ENCODE peak calls at places on chromosome 16, in five cellular contexts. One of them, this sample, is unnamed. For H3K4me1, the result is how much of the 10 kb centered on the place peaks cover.

GRCh38 chr16:57102888-57103879 is 10.8 kb downstream of the CPNE2 start:
- DNase-seq in colonic mucosa: no peak
- DNase-seq in CD8-positive, alpha-beta memory T cell: no peak
- DNase-seq in A549: no peak
- DNase-seq in CD8-positive, alpha-beta T cell: no peak
- DNase-seq in this sample: no peak

GRCh38 chr16:81715358-81716196 is 63.5 kb upstream of the PLCG2 start:
- DNase-seq in colonic mucosa: no peak
- DNase-seq in CD8-positive, alpha-beta memory T cell: no peak
- DNase-seq in A549: no peak
- DNase-seq in CD8-positive, alpha-beta T cell: peak
- DNase-seq in this sample: peak

GRCh38 chr16:64459821-64460220 is 662.0 kb downstream of the CDH11 start:
- DNase-seq in colonic mucosa: no peak
- DNase-seq in CD8-positive, alpha-beta memory T cell: no peak
- DNase-seq in A549: no peak
- DNase-seq in CD8-positive, alpha-beta T cell: no peak
- DNase-seq in this sample: no peak

GRCh38 chr16:28494141-28494851 is at the start of gene APOBR:
- DNase-seq in colonic mucosa: peak
- DNase-seq in CD8-positive, alpha-beta memory T cell: peak
- DNase-seq in A549: no peak
- DNase-seq in CD8-positive, alpha-beta T cell: peak
- DNase-seq in this sample: peak

GRCh38 chr16:71249399-71249798 is 18.9 kb upstream of the HYDIN start:
- DNase-seq in colonic mucosa: no peak
- DNase-seq in CD8-positive, alpha-beta memory T cell: no peak
- DNase-seq in A549: no peak
- DNase-seq in CD8-positive, alpha-beta T cell: no peak
- DNase-seq in this sample: no peak

GRCh38 chr16:11316331-11317015 is 28.8 kb upstream of the RMI2 start:
- DNase-seq in colonic mucosa: no peak
- DNase-seq in CD8-positive, alpha-beta memory T cell: no peak
- DNase-seq in A549: no peak
- DNase-seq in CD8-positive, alpha-beta T cell: no peak
- DNase-seq in this sample: no peak

GRCh38 chr16:3509470-3509928 is 8.7 kb downstream of the CLUAP1 start:
- DNase-seq in colonic mucosa: peak
- DNase-seq in CD8-positive, alpha-beta memory T cell: peak
- DNase-seq in A549: no peak
- DNase-seq in CD8-positive, alpha-beta T cell: peak
- DNase-seq in this sample: peak

GRCh38 chr16:64165368-64165767 is 956.5 kb downstream of the CDH11 start:
- DNase-seq in colonic mucosa: no peak
- DNase-seq in CD8-positive, alpha-beta memory T cell: no peak
- DNase-seq in A549: no peak
- DNase-seq in CD8-positive, alpha-beta T cell: no peak
- DNase-seq in this sample: no peak

GRCh38 chr16:12553191-12553590 is 250.5 kb downstream of the CPPED1 start:
- DNase-seq in colonic mucosa: no peak
- DNase-seq in CD8-positive, alpha-beta memory T cell: no peak
- DNase-seq in A549: no peak
- DNase-seq in CD8-positive, alpha-beta T cell: no peak
- DNase-seq in this sample: no peak

GRCh38 chr16:11679941-11680911 is 12.0 kb downstream of the SNN start:
- DNase-seq in colonic mucosa: no peak
- DNase-seq in CD8-positive, alpha-beta memory T cell: no peak
- DNase-seq in A549: no peak
- DNase-seq in CD8-positive, alpha-beta T cell: no peak
- DNase-seq in this sample: no peak

GRCh38 chr16:89545831-89546574 is 14.5 kb upstream of the RPL13 start:
- DNase-seq in colonic mucosa: peak
- DNase-seq in CD8-positive, alpha-beta memory T cell: no peak
- DNase-seq in A549: no peak
- DNase-seq in CD8-positive, alpha-beta T cell: no peak
- DNase-seq in this sample: no peak

GRCh38 chr16:57352636-57353047 is 5.9 kb upstream of the CCL22 start:
- DNase-seq in colonic mucosa: no peak
- DNase-seq in CD8-positive, alpha-beta memory T cell: no peak
- DNase-seq in A549: no peak
- DNase-seq in CD8-positive, alpha-beta T cell: no peak
- DNase-seq in this sample: no peak

GRCh38 chr16:73058616-73059409 is 10.9 kb upstream of the ZFHX3 start:
- DNase-seq in colonic mucosa: no peak
- DNase-seq in CD8-positive, alpha-beta memory T cell: no peak
- DNase-seq in A549: no peak
- DNase-seq in CD8-positive, alpha-beta T cell: no peak
- DNase-seq in this sample: no peak

GRCh38 chr16:79885320-79885719 is 284.8 kb upstream of the MAF start:
- DNase-seq in colonic mucosa: no peak
- DNase-seq in CD8-positive, alpha-beta memory T cell: no peak
- DNase-seq in A549: no peak
- DNase-seq in CD8-positive, alpha-beta T cell: no peak
- DNase-seq in this sample: no peak

GRCh38 chr16:12078405-12079245 is 102.1 kb downstream of the SNX29 start:
- DNase-seq in colonic mucosa: no peak
- DNase-seq in CD8-positive, alpha-beta memory T cell: no peak
- DNase-seq in A549: no peak
- DNase-seq in CD8-positive, alpha-beta T cell: peak
- DNase-seq in this sample: peak

GRCh38 chr16:22373662-22374310 is 633 bp downstream of the CDR2 start:
- DNase-seq in colonic mucosa: peak
- DNase-seq in CD8-positive, alpha-beta memory T cell: peak
- DNase-seq in A549: no peak
- DNase-seq in CD8-positive, alpha-beta T cell: peak
- DNase-seq in this sample: peak

GRCh38 chr16:3020604-3021448 is 658 bp downstream of the TNFRSF12A start:
- DNase-seq in colonic mucosa: peak
- DNase-seq in CD8-positive, alpha-beta memory T cell: peak
- DNase-seq in A549: peak
- DNase-seq in CD8-positive, alpha-beta T cell: peak
- DNase-seq in this sample: peak

GRCh38 chr16:3595521-3596021 is 15.8 kb downstream of the SLX4 start:
- DNase-seq in colonic mucosa: no peak
- DNase-seq in CD8-positive, alpha-beta memory T cell: no peak
- DNase-seq in A549: no peak
- DNase-seq in CD8-positive, alpha-beta T cell: no peak
- DNase-seq in this sample: no peak

GRCh38 chr16:87392823-87393679 is 915 bp downstream of the MAP1LC3B start:
- DNase-seq in colonic mucosa: peak
- DNase-seq in CD8-positive, alpha-beta memory T cell: peak
- DNase-seq in A549: peak
- DNase-seq in CD8-positive, alpha-beta T cell: peak
- DNase-seq in this sample: peak

GRCh38 chr16:57485916-57486857 is at the start of gene DOK4:
- DNase-seq in colonic mucosa: peak
- DNase-seq in CD8-positive, alpha-beta memory T cell: peak
- DNase-seq in A549: peak
- DNase-seq in CD8-positive, alpha-beta T cell: peak
- DNase-seq in this sample: peak

GRCh38 chr16:61721561-61721960 is 314.7 kb downstream of the CDH8 start:
- DNase-seq in colonic mucosa: no peak
- DNase-seq in CD8-positive, alpha-beta memory T cell: no peak
- DNase-seq in A549: no peak
- DNase-seq in CD8-positive, alpha-beta T cell: no peak
- DNase-seq in this sample: no peak

GRCh38 chr16:52016387-52016786 is 530.6 kb downstream of the TOX3 start:
- DNase-seq in colonic mucosa: no peak
- DNase-seq in CD8-positive, alpha-beta memory T cell: no peak
- DNase-seq in A549: no peak
- DNase-seq in CD8-positive, alpha-beta T cell: no peak
- DNase-seq in this sample: no peak

GRCh38 chr16:56341656-56342397 is 83.5 kb downstream of the AMFR start:
- DNase-seq in colonic mucosa: no peak
- DNase-seq in CD8-positive, alpha-beta memory T cell: no peak
- DNase-seq in A549: no peak
- DNase-seq in CD8-positive, alpha-beta T cell: no peak
- DNase-seq in this sample: no peak

GRCh38 chr16:29804455-29805231 is 1.7 kb upstream of the MAZ start:
- DNase-seq in colonic mucosa: peak
- DNase-seq in CD8-positive, alpha-beta memory T cell: no peak
- DNase-seq in A549: no peak
- DNase-seq in CD8-positive, alpha-beta T cell: no peak
- DNase-seq in this sample: no peak

GRCh38 chr16:4515611-4516233 is 22.9 kb downstream of the CDIP1 start:
- DNase-seq in colonic mucosa: no peak
- DNase-seq in CD8-positive, alpha-beta memory T cell: no peak
- DNase-seq in A549: no peak
- DNase-seq in CD8-positive, alpha-beta T cell: no peak
- DNase-seq in this sample: no peak

DNA sequence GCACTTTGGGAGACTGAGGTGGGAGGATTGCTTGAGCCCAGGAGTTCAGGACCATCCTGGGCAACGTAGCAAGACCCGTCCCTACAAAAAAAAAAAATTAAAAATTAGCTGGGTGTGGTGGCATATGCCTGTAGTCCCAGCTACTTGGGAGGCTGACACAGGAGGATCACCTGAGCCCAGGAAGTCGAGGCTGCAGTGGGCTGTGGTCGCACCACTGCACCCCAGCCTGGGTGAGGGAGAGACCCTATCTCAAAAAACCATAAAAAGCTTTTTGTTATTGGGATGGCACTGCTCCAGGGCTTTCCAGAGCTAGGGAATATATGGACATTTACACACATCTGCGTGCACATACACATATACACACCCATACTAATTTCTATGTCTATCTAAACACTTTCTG is 8.1 kb upstream of the ARMC5 start:
- DNase-seq in colonic mucosa: no peak
- DNase-seq in CD8-positive, alpha-beta memory T cell: no peak
- DNase-seq in A549: no peak
- DNase-seq in CD8-positive, alpha-beta T cell: no peak
- DNase-seq in this sample: no peak
- H3K4me1 ChIP-seq in colonic mucosa: under half
- H3K4me1 ChIP-seq in CD8-positive, alpha-beta memory T cell: under half
- H3K4me1 ChIP-seq in A549: half or more
- H3K4me1 ChIP-seq in CD8-positive, alpha-beta T cell: under half
- H3K4me1 ChIP-seq in this sample: under half

GRCh38 chr16:17080105-17080504 is 390.7 kb downstream of the XYLT1 start:
- DNase-seq in colonic mucosa: no peak
- DNase-seq in CD8-positive, alpha-beta memory T cell: no peak
- DNase-seq in A549: no peak
- DNase-seq in CD8-positive, alpha-beta T cell: no peak
- DNase-seq in this sample: no peak
- H3K4me1 ChIP-seq in colonic mucosa: under half
- H3K4me1 ChIP-seq in CD8-positive, alpha-beta memory T cell: under half
- H3K4me1 ChIP-seq in A549: under half
- H3K4me1 ChIP-seq in CD8-positive, alpha-beta T cell: under half
- H3K4me1 ChIP-seq in this sample: under half

GRCh38 chr16:46871587-46871986 is 12.6 kb upstream of the GPT2 start:
- DNase-seq in colonic mucosa: no peak
- DNase-seq in CD8-positive, alpha-beta memory T cell: no peak
- DNase-seq in A549: no peak
- DNase-seq in CD8-positive, alpha-beta T cell: no peak
- DNase-seq in this sample: no peak

GRCh38 chr16:46873201-46873600 is 11.0 kb upstream of the GPT2 start:
- DNase-seq in colonic mucosa: no peak
- DNase-seq in CD8-positive, alpha-beta memory T cell: no peak
- DNase-seq in A549: no peak
- DNase-seq in CD8-positive, alpha-beta T cell: no peak
- DNase-seq in this sample: no peak

DNA sequence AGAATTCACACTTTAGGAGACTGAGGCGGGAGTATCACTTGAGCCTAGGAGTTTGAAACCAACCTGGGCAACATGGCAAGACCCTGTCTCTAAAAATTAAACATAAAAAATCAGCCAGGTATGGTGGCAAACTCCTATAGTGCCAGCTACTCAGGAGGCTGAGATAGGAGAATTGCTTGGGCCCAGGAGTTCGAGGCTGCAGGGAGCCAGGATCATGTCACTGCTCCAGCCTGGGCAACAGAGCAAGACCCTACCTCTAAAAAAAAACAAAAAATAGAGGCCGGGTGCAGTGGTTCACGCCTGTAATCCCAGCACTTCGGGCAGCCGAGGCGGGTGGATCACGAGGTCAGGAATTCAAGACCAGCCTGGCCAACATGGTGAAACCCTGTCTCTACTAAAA is 8.9 kb upstream of the GPT2 start:
- DNase-seq in colonic mucosa: no peak
- DNase-seq in CD8-positive, alpha-beta memory T cell: no peak
- DNase-seq in A549: no peak
- DNase-seq in CD8-positive, alpha-beta T cell: no peak
- DNase-seq in this sample: no peak
- H3K4me1 ChIP-seq in colonic mucosa: under half
- H3K4me1 ChIP-seq in CD8-positive, alpha-beta memory T cell: under half
- H3K4me1 ChIP-seq in A549: under half
- H3K4me1 ChIP-seq in CD8-positive, alpha-beta T cell: under half
- H3K4me1 ChIP-seq in this sample: under half

GRCh38 chr16:50688083-50688482 is 5.3 kb upstream of the NOD2 start:
- DNase-seq in colonic mucosa: no peak
- DNase-seq in CD8-positive, alpha-beta memory T cell: no peak
- DNase-seq in A549: no peak
- DNase-seq in CD8-positive, alpha-beta T cell: no peak
- DNase-seq in this sample: no peak
- H3K4me1 ChIP-seq in colonic mucosa: under half
- H3K4me1 ChIP-seq in CD8-positive, alpha-beta memory T cell: under half
- H3K4me1 ChIP-seq in A549: under half
- H3K4me1 ChIP-seq in CD8-positive, alpha-beta T cell: under half
- H3K4me1 ChIP-seq in this sample: half or more

GRCh38 chr16:59198487-59198886 is 464.4 kb upstream of the GOT2 start:
- DNase-seq in colonic mucosa: no peak
- DNase-seq in CD8-positive, alpha-beta memory T cell: no peak
- DNase-seq in A549: no peak
- DNase-seq in CD8-positive, alpha-beta T cell: no peak
- DNase-seq in this sample: no peak
- H3K4me1 ChIP-seq in colonic mucosa: under half
- H3K4me1 ChIP-seq in CD8-positive, alpha-beta memory T cell: under half
- H3K4me1 ChIP-seq in A549: under half
- H3K4me1 ChIP-seq in CD8-positive, alpha-beta T cell: under half
- H3K4me1 ChIP-seq in this sample: under half

GRCh38 chr16:68355447-68356248 is 44.8 kb downstream of the PRMT7 start:
- DNase-seq in colonic mucosa: no peak
- DNase-seq in CD8-positive, alpha-beta memory T cell: no peak
- DNase-seq in A549: no peak
- DNase-seq in CD8-positive, alpha-beta T cell: peak
- DNase-seq in this sample: no peak
- H3K4me1 ChIP-seq in colonic mucosa: under half
- H3K4me1 ChIP-seq in CD8-positive, alpha-beta memory T cell: under half
- H3K4me1 ChIP-seq in A549: under half
- H3K4me1 ChIP-seq in CD8-positive, alpha-beta T cell: under half
- H3K4me1 ChIP-seq in this sample: under half

GRCh38 chr16:84504420-84505248 is at the start of gene MEAK7:
- DNase-seq in colonic mucosa: peak
- DNase-seq in CD8-positive, alpha-beta memory T cell: peak
- DNase-seq in A549: peak
- DNase-seq in CD8-positive, alpha-beta T cell: peak
- DNase-seq in this sample: peak
- H3K4me1 ChIP-seq in colonic mucosa: under half
- H3K4me1 ChIP-seq in CD8-positive, alpha-beta memory T cell: half or more
- H3K4me1 ChIP-seq in A549: half or more
- H3K4me1 ChIP-seq in CD8-positive, alpha-beta T cell: half or more
- H3K4me1 ChIP-seq in this sample: half or more